ENCODE peak calls at places on chromosomes 11 and 22, in ten cellular contexts. C, S, D, E, A, Z, V, M, K and F are unnamed samples.

GRCh38 chr11:134731562-134731961 is 319.5 kb upstream of the B3GAT1 start:
- DNase-seq in M (no peak), A (no peak), E (no peak), Z (no peak), K (no peak), V (no peak), C (no peak), S (no peak), D (no peak), F (no peak)

GRCh38 chr22:49975543-49976389 is 15.2 kb downstream of the PIM3 start:
- DNase-seq in S (no peak), Z (peak), D (no peak), K (peak), E (peak), A (peak), V (peak), M (peak), C (no peak), F (no peak)

GRCh38 chr22:45604239-45604711 is 67.4 kb upstream of the ATXN10 start:
- DNase-seq in A (no peak), C (no peak), S (peak), K (no peak), V (no peak), D (no peak), Z (no peak), E (peak), M (peak), F (no peak)

GRCh38 chr11:27837895-27838563 is 137.8 kb upstream of the BDNF start:
- DNase-seq in K (no peak), A (no peak), M (no peak), E (no peak), S (no peak), D (no peak), C (no peak), V (no peak), Z (no peak), F (no peak)

GRCh38 chr11:123484448-123484847 is 54.4 kb downstream of the GRAMD1B start:
- DNase-seq in K (no peak), V (no peak), A (no peak), S (no peak), Z (no peak), M (no peak), C (no peak), D (no peak), E (no peak), F (no peak)

GRCh38 chr11:12724301-12725046 is 50.3 kb downstream of the TEAD1 start:
- DNase-seq in V (peak), Z (no peak), D (no peak), S (peak), A (peak), M (peak), E (peak), K (peak), C (no peak), F (peak)

GRCh38 chr11:73663604-73664495 is 17.5 kb downstream of the PLEKHB1 start:
- DNase-seq in S (no peak), M (no peak), C (no peak), A (no peak), K (no peak), E (no peak), Z (no peak), D (no peak), V (no peak), F (no peak)

GRCh38 chr11:31875861-31876625 is 64.9 kb upstream of the PAX6 start:
- DNase-seq in C (no peak), Z (no peak), S (no peak), E (no peak), D (no peak), V (no peak), A (no peak), M (no peak), K (no peak), F (peak)

GRCh38 chr11:28529046-28529445 is 420.9 kb downstream of the METTL15 start:
- DNase-seq in E (no peak), A (no peak), K (no peak), C (no peak), M (peak), V (no peak), S (peak), D (no peak), Z (no peak), F (no peak)

GRCh38 chr11:84390441-84391078 is 1104.4 kb upstream of the CCDC90B start:
- DNase-seq in D (peak), K (no peak), S (no peak), M (no peak), E (no peak), C (no peak), Z (no peak), A (no peak), V (no peak), F (no peak)

GRCh38 chr11:68312780-68313573 is 586 bp downstream of the LRP5 start:
- DNase-seq in V (no peak), Z (peak), A (no peak), M (no peak), S (no peak), K (no peak), C (peak), E (no peak), D (no peak), F (no peak)

GRCh38 chr11:33689089-33689488 is 11.5 kb downstream of the C11orf91 start:
- DNase-seq in D (no peak), K (no peak), V (no peak), S (no peak), C (no peak), M (peak), A (no peak), Z (no peak), E (no peak), F (no peak)

GRCh38 chr11:13277719-13278619 is at the start of gene BMAL1:
- DNase-seq in D (no peak), K (peak), Z (peak), C (peak), M (no peak), S (no peak), V (peak), E (peak), A (peak), F (no peak)

GRCh38 chr11:112553340-112553739 is 292.7 kb upstream of the PLET1 start:
- DNase-seq in A (no peak), K (no peak), D (no peak), S (no peak), C (no peak), E (no peak), Z (no peak), M (no peak), V (no peak), F (no peak)

GRCh38 chr11:71184421-71185210 is 67.8 kb downstream of the SHANK2 start:
- DNase-seq in A (no peak), K (no peak), M (no peak), V (no peak), Z (no peak), C (no peak), E (no peak), S (no peak), D (no peak), F (no peak)

GRCh38 chr11:62689421-62690183 is at the start of gene LRRN4CL:
- DNase-seq in E (peak), M (peak), D (no peak), S (peak), Z (no peak), V (peak), C (no peak), K (peak), A (peak), F (no peak)

GRCh38 chr11:47400813-47401279 is 7.5 kb upstream of the SLC39A13 start:
- DNase-seq in E (peak), S (no peak), A (no peak), K (peak), M (no peak), V (no peak), D (no peak), C (peak), Z (no peak), F (no peak)

GRCh38 chr11:17634776-17635550 is 84.4 kb upstream of the MYOD1 start:
- DNase-seq in V (no peak), C (no peak), D (no peak), E (no peak), A (no peak), Z (no peak), M (no peak), K (no peak), S (no peak), F (no peak)

GRCh38 chr22:27749597-27750225 is 51.8 kb downstream of the MN1 start:
- DNase-seq in M (peak), K (no peak), D (no peak), A (no peak), E (peak), V (no peak), S (peak), Z (no peak), C (no peak), F (no peak)

GRCh38 chr22:37943471-37944198 is 9.8 kb downstream of the C22orf23 start:
- DNase-seq in K (no peak), D (no peak), A (no peak), C (no peak), M (no peak), Z (no peak), S (no peak), E (no peak), V (no peak), F (no peak)

GRCh38 chr11:102220728-102221467 is 96.4 kb upstream of the BIRC3 start:
- DNase-seq in K (no peak), Z (no peak), S (peak), M (peak), E (no peak), C (no peak), D (no peak), A (no peak), V (no peak), F (no peak)

GRCh38 chr11:78930810-78931209 is 356.1 kb upstream of the NARS2 start:
- DNase-seq in C (no peak), S (no peak), K (no peak), A (no peak), E (no peak), M (no peak), Z (no peak), V (no peak), D (no peak), F (no peak)

GRCh38 chr11:12169822-12170221 is 59.4 kb downstream of the MICAL2 start:
- DNase-seq in E (no peak), A (no peak), D (no peak), C (no peak), S (no peak), V (no peak), K (no peak), M (no peak), Z (no peak), F (no peak)

GRCh38 chr11:14443642-14444041 is 56.0 kb downstream of the COPB1 start:
- DNase-seq in S (peak), C (no peak), A (no peak), D (no peak), V (no peak), M (peak), K (no peak), E (no peak), Z (no peak), F (no peak)

GRCh38 chr11:116513278-116513823 is 259.4 kb downstream of the BUD13 start:
- DNase-seq in V (no peak), A (no peak), C (no peak), D (no peak), E (no peak), K (no peak), S (no peak), M (no peak), Z (no peak), F (no peak)

GRCh38 chr22:25736378-25737011 is 5.5 kb upstream of the MYO18B start:
- DNase-seq in M (no peak), Z (no peak), E (no peak), A (no peak), V (no peak), D (no peak), C (no peak), S (no peak), K (no peak), F (no peak)

GRCh38 chr22:27879923-27880322 is 39.1 kb downstream of the PITPNB start:
- DNase-seq in D (no peak), S (peak), M (peak), Z (no peak), V (no peak), A (no peak), E (no peak), K (no peak), C (peak), F (no peak)

GRCh38 chr11:132992838-132993680 is 539.2 kb downstream of the OPCML start:
- DNase-seq in A (no peak), M (peak), D (no peak), C (no peak), Z (no peak), S (peak), E (no peak), K (no peak), V (no peak), F (no peak)

GRCh38 chr11:43789700-43790443 is 90.8 kb upstream of the ALKBH3 start:
- DNase-seq in K (no peak), M (peak), C (no peak), E (no peak), Z (no peak), D (peak), S (peak), A (no peak), V (no peak), F (no peak)

GRCh38 chr11:34493468-34493867 is 20.1 kb downstream of the ELF5 start:
- DNase-seq in K (no peak), S (no peak), A (no peak), M (no peak), E (no peak), Z (no peak), C (no peak), D (no peak), V (no peak), F (no peak)

GRCh38 chr11:5204787-5205186 is 4.3 kb upstream of the OR51V1 start:
- DNase-seq in Z (no peak), V (no peak), D (peak), A (no peak), C (peak), M (peak), E (no peak), K (no peak), S (peak), F (no peak)

GRCh38 chr11:67239795-67240574 is 26.3 kb upstream of the GRK2 start:
- DNase-seq in A (peak), S (peak), V (peak), C (peak), E (peak), K (peak), Z (peak), M (peak), D (peak), F (peak)
- TF ChIP-seq CTCF in A (peak), S (no peak), V (peak), C (no peak), E (no peak), K (no peak), Z (no peak), M (peak), D (no peak), F (no peak)

DNA sequence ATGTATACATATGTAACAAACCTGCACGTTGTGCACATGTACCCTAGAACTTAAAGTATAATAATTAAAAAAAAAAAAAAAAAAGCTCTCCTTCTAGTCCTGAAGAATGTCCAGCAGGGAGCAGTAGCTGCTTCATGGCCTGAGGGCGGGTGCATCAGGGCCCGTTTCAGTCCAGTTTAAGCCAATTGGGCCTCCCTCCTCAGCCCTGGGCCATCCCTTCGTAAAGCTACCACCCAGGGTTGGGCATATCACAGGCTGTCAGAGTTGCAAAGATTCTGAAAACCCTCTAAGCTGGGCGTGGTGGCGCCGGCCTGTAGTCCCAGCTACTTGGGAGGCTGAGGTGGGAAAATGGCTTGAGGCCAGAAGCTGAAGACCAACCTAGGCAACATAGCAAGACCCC is 5.4 kb downstream of the TMPRSS13 start:
- DNase-seq in Z (no peak), V (no peak), K (no peak), S (no peak), C (no peak), A (no peak), D (no peak), M (no peak), E (no peak), F (no peak)
- TF ChIP-seq CTCF in Z (no peak), V (no peak), K (no peak), S (no peak), C (no peak), A (no peak), D (no peak), M (no peak), E (no peak), F (no peak)

GRCh38 chr11:57763568-57763967 is 2.0 kb downstream of the CTNND1 start:
- DNase-seq in A (no peak), E (no peak), M (peak), C (no peak), K (no peak), Z (no peak), S (peak), D (no peak), V (no peak), F (no peak)
- TF ChIP-seq CTCF in A (peak), E (no peak), M (peak), C (no peak), K (peak), Z (no peak), S (peak), D (peak), V (peak), F (peak)

DNA sequence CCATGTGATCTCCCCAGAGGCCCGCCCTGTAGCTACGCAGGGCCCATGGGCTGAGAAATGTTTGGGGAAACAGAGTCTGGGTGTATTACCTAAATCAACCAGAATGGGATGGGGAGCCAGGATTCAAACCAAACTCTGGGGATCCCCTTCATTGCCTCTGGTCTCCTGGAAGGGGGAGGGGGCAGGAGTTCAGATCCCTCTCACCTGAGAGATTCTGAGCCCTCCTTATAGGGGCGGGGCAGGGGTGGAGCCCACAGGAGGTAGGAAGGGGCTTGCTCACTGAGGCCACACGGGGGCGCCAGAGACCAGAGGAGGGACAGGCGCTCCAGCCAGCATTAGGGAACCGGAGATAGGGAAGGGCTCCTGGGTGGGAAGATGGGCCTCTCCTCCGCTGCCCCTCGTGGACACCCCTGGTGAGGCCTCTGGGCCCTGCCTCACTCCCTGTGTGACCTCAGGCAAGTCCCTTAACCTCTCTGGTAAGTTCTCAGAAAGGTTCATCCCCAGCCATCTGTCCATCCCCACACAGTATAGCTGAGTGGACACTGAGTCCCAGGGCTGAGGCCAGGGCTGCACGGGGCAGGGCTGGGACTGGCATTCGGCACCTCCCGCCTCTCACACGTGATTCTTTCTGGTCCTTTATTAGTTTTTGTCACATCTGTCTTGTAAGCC is 2.7 kb upstream of the CDC42BPG start:
- DNase-seq in Z (peak), V (peak), C (peak), D (no peak), S (peak), K (peak), A (peak), M (peak), E (peak), F (peak)
- TF ChIP-seq CTCF in Z (peak), V (peak), C (peak), D (peak), S (peak), K (peak), A (peak), M (peak), E (peak), F (peak)

DNA sequence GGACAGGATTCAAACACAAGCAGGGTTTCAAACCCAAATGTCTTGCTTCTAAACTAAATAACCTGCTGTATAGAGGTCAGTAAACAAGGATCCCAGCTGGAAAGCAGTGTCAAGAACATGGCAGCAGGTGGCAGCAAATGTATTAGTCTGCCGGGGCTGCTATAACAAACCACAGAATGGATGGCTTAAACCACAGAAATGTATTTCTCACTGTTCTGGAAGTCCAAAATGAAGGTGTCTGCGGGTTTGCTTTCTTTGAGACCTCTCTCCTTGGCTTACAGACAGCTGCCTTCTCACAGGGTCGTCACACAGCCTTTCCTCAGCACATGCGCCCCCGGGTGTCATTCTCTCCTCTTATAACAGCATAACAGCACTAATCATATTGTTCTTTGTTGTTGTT is 65.1 kb upstream of the LRRC55 start:
- DNase-seq in A (no peak), S (peak), D (no peak), K (peak), C (peak), M (peak), V (peak), Z (no peak), E (no peak), F (no peak)
- TF ChIP-seq CTCF in A (peak), S (peak), D (peak), K (peak), C (peak), M (peak), V (peak), Z (no peak), E (peak), F (peak)

GRCh38 chr22:23894710-23895598 is 771 bp downstream of the MIF start:
- DNase-seq in C (peak), E (peak), M (peak), D (peak), V (peak), K (peak), Z (peak), A (peak), S (peak), F (peak)
- TF ChIP-seq CTCF in C (peak), E (no peak), M (peak), D (peak), V (peak), K (peak), Z (peak), A (peak), S (peak), F (peak)

DNA sequence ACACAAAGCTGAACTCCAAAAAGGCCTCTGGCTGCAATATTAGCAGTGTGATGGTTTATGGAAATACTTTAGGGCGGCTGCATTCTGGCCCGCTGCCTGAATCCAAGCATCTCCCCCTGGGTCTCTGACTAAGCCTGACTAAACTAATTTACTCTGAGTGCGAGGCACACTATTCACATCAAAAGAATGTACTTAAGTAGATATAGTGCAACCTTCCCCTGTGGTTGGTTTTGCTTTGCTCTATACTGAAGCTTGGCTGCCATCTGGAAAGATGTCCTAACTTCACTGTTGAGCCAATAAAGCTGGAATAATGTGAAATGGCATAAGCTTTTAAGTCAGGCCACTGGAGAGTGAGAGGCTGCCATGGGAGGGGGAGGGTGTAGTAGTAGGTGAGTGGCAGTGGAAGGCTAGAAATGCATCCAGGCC is 321.6 kb downstream of the AASDHPPT start:
- DNase-seq in V (no peak), A (peak), E (peak), S (peak), M (peak), K (peak), Z (no peak), D (peak), C (no peak), F (no peak)
- TF ChIP-seq CTCF in V (no peak), A (no peak), E (no peak), S (no peak), M (no peak), K (no peak), Z (no peak), D (no peak), C (no peak), F (no peak)

GRCh38 chr11:128505449-128506058 is 81.8 kb downstream of the ETS1 start:
- DNase-seq in C (no peak), K (no peak), D (no peak), M (no peak), S (no peak), Z (no peak), V (no peak), A (no peak), E (no peak), F (no peak)

GRCh38 chr11:128504489-128504888 is 82.9 kb downstream of the ETS1 start:
- DNase-seq in S (no peak), V (no peak), D (no peak), E (no peak), K (no peak), A (no peak), Z (no peak), C (no peak), M (no peak), F (no peak)

GRCh38 chr11:128507936-128508335 is 79.4 kb downstream of the ETS1 start:
- DNase-seq in E (no peak), V (no peak), Z (no peak), C (no peak), A (no peak), D (no peak), S (no peak), K (no peak), M (no peak), F (no peak)

GRCh38 chr11:128506999-128507591 is 80.3 kb downstream of the ETS1 start:
- DNase-seq in A (peak), D (no peak), C (no peak), V (peak), S (peak), M (peak), E (peak), Z (no peak), K (peak), F (no peak)

GRCh38 chr11:128506384-128506783 is 81.0 kb downstream of the ETS1 start:
- DNase-seq in D (no peak), A (no peak), V (no peak), E (no peak), Z (no peak), S (no peak), K (no peak), C (no peak), M (no peak), F (no peak)
- TF ChIP-seq CTCF in D (no peak), A (no peak), V (peak), E (no peak), Z (no peak), S (no peak), K (no peak), C (no peak), M (no peak), F (no peak)